ENCODE peak calls at places on chromosomes 5 and 9, in eight cellular contexts. T is H1, X is K562, J is HCT116, O is A549, C is HepG2, K is endothelial cell of umbilical vein, F is GM12878. I is an unnamed sample.

GRCh38 chr5:150464554-150465012 is 15.0 kb upstream of the RPS14 start:
- DNase-seq in K (peak; percentile 28), T (peak; percentile 59), C (no peak), F (no peak), J (no peak), O (no peak), X (no peak), I (no peak)

GRCh38 chr9:129968690-129969485 is 74.1 kb downstream of the FNBP1 start:
- DNase-seq in C (no peak), K (peak; percentile 96), F (no peak), J (no peak), X (peak; percentile 11), T (no peak), O (no peak), I (no peak)

GRCh38 chr9:73202992-73203391 is 51.3 kb downstream of the ANXA1 start:
- DNase-seq in O (no peak), J (no peak), K (no peak), T (no peak), X (no peak), F (no peak), C (no peak), I (peak; percentile 25)

GRCh38 chr5:99019812-99020697 is 91.2 kb upstream of the CHD1 start:
- DNase-seq in X (peak; percentile 59), C (peak; percentile 59), J (peak; percentile 65), F (no peak), O (no peak), T (no peak), K (peak; percentile 93), I (peak; percentile 73)

GRCh38 chr9:28661853-28662252 is 1088.6 kb upstream of the C9orf72 start:
- DNase-seq in J (no peak), X (no peak), F (no peak), K (no peak), C (no peak), O (no peak), T (no peak), I (no peak)

GRCh38 chr9:112361602-112362001 is 18.3 kb upstream of the HSDL2 start:
- DNase-seq in F (no peak), X (peak; percentile 59), O (no peak), J (peak; percentile 33), C (peak; percentile 37), T (no peak), K (peak; percentile 55), I (peak; percentile 61)

GRCh38 chr9:136045595-136046554 is 49.2 kb downstream of the NACC2 start:
- DNase-seq in F (no peak), X (no peak), O (no peak), J (no peak), K (no peak), C (no peak), T (no peak), I (peak; percentile 99)

GRCh38 chr9:32728181-32728580 is 55.2 kb upstream of the TMEM215 start:
- DNase-seq in J (no peak), F (no peak), K (no peak), T (no peak), O (no peak), X (no peak), C (no peak), I (peak; percentile 85)

GRCh38 chr9:69465473-69465872 is 140.5 kb downstream of the ENTREP1 start:
- DNase-seq in J (no peak), K (no peak), X (no peak), O (no peak), F (no peak), T (no peak), C (no peak), I (no peak)

GRCh38 chr5:134554319-134555222 is 29.1 kb downstream of the JADE2 start:
- DNase-seq in T (no peak), K (peak; percentile 60), C (no peak), F (peak; percentile 82), O (peak; percentile 85), X (no peak), J (no peak), I (no peak)

GRCh38 chr9:134299068-134299467 is 27.2 kb upstream of the RXRA start:
- DNase-seq in K (no peak), T (no peak), J (no peak), C (no peak), O (no peak), F (no peak), X (no peak), I (no peak)

GRCh38 chr9:102841376-102841775 is 153.8 kb upstream of the CYLC2 start:
- DNase-seq in J (no peak), C (peak; percentile 2), O (no peak), T (no peak), F (no peak), X (no peak), K (no peak), I (no peak)

GRCh38 chr9:477146-477545 is 262.5 kb downstream of the DOCK8 start:
- DNase-seq in C (no peak), X (no peak), K (no peak), F (no peak), T (no peak), O (no peak), J (no peak), I (no peak)

GRCh38 chr5:119328753-119329602 is 26.8 kb upstream of the TNFAIP8 start:
- DNase-seq in T (no peak), C (no peak), J (no peak), O (no peak), K (no peak), F (no peak), X (peak; percentile 59), I (no peak)

GRCh38 chr5:113179156-113179555 is 202.6 kb downstream of the DCP2 start:
- DNase-seq in T (no peak), F (no peak), X (no peak), K (no peak), C (no peak), O (no peak), J (no peak), I (no peak)

DNA sequence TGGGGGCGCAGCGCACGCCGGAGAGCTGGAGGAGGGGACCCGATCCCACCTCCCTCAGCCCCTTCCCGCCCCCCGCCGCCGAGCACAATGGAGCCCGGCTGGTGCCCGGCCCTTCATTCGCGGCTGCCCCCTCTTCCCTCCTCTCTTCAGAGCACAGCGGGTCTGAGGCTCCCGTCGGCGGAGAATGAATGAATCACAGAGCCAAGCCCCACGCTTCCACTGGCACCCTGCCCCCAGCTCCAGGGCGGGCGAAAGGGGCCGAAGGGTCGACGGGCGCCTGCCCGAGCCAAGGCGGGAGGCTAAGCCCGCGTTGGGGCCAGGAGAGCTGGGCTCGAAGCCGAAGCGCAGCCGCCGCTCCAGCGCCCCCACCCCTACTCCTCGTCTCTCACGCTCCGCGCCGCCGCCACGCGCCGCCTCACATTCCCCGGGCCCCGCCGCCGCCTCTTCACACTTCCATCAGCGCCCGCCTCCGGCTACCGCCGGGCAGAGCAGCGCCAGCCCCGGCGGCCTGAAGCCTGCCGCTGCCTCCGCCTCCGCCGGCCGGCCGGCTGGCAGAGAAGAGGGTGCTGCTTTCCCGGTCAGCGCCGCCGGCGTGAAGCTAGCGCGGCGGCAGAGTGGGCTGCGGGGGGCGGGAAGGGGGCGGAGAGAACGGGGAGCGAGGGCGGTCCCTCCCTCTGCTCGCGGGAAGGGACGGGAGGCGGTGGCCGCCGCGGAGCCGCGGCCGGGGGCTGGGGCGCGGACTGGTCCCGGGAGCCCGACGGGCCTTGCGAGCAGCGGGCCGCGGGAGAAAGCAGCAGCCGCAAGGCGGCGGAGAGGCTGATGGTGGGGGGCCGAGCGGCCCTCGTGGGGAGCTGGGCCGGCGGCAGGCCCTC is at the start of gene HOMER1:
- DNase-seq in K (peak; percentile 83), C (peak; percentile 58), F (no peak), J (peak; percentile 41), T (peak; percentile 84), X (peak; percentile 85), O (peak; percentile 64), I (peak; percentile 88)
- TF ChIP-seq POLR2A in K (peak; percentile 59), C (no peak), F (no peak), J (no peak), T (no peak), X (no peak), O (peak; percentile 43), I (peak; percentile 52)

DNA sequence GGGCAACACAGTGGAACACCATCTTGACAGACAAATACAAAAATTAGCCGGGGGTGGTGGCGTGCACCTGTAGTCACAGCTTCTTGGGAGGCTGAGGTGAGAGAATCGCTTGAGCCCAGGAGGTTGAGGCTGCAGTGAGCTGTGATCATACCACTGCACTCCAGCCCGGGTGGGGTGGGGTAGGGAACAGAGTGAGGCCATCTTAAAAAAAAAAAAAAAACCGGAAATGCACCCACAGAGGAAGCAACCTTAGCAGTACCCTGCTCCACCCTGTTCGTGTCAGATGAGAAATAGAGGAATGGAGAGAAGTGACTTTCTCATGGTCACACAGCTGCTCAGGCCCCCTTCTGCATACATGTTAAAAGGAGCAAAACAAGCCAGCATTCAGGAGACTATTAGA is 40.8 kb downstream of the CYFIP2 start:
- DNase-seq in K (no peak), F (no peak), X (no peak), C (no peak), T (no peak), J (no peak), O (no peak), I (no peak)
- TF ChIP-seq MAX in K (no peak), F (no peak), X (no peak), C (no peak), T (no peak), J (no peak), O (no peak), I (no peak)

GRCh38 chr5:1161108-1161831 is 40.1 kb upstream of the SLC6A19 start:
- DNase-seq in J (peak; percentile 69), T (no peak), K (no peak), F (no peak), C (peak; percentile 94), X (no peak), O (no peak), I (no peak)
- TF ChIP-seq POLR2A in J (no peak), T (no peak), K (no peak), F (no peak), C (no peak), X (no peak), O (no peak), I (no peak)

DNA sequence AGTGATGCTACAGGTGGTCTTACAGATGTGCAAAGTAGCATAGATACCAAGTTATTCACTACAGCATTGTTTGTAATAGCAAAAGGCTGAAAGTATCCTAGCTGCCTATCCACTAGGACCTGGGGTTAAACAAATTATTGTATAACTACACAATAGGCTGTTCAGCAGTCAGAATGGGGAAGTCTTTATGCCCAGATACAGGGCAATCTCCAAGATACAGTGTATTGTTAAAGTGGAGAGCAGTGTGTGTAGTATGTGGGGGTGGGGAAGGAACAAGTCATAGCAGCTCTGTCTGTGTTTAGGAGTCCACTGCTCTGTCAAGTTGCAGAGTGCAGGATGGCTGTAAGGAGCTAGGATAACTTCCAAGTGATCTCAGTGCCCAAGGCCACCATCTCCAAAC is 5.5 kb downstream of the PCYOX1L start:
- DNase-seq in J (no peak), F (no peak), C (no peak), X (no peak), T (no peak), K (no peak), O (no peak), I (peak; percentile 32)
- TF ChIP-seq MAX in J (no peak), F (no peak), C (no peak), X (no peak), T (no peak), K (no peak), O (no peak), I (no peak)

I was measured in NB4.